ENCODE peak calls at places on chromosomes 12 and 14, in four cellular contexts. K, W, E and J are unnamed samples.

GRCh38 chr12:30286345-30286926 is 409.2 kb downstream of the IPO8 start:
- DNase-seq in E (no peak), K (no peak), W (no peak), J (no peak)

GRCh38 chr12:24361860-24362581 is 412.6 kb upstream of the SOX5 start:
- DNase-seq in W (no peak), K (no peak), E (no peak), J (no peak)

GRCh38 chr14:51442513-51443175 is 202.6 kb downstream of the TMX1 start:
- DNase-seq in E (no peak), W (peak), K (no peak), J (no peak)

GRCh38 chr14:88613552-88614010 is 50.7 kb downstream of the ZC3H14 start:
- DNase-seq in W (no peak), K (no peak), E (no peak), J (no peak)

GRCh38 chr12:129753596-129753995 is 150.2 kb downstream of the TMEM132D start:
- DNase-seq in K (no peak), E (no peak), W (no peak), J (no peak)

GRCh38 chr12:45988259-45988658 is 2.1 kb downstream of the SCAF11 start:
- DNase-seq in E (no peak), W (no peak), K (no peak), J (no peak)

GRCh38 chr12:12744556-12745305 is 27.6 kb downstream of the CDKN1B start:
- DNase-seq in K (no peak), E (no peak), W (no peak), J (no peak)

GRCh38 chr12:132886529-132887477 is 602 bp downstream of the CHFR start:
- DNase-seq in W (no peak), K (peak), E (peak), J (peak)

GRCh38 chr14:76775159-76775694 is 14.0 kb downstream of the VASH1 start:
- DNase-seq in W (no peak), E (no peak), K (no peak), J (no peak)

GRCh38 chr14:91947196-91948184 is at the start of gene FBLN5:
- DNase-seq in K (no peak), W (no peak), E (peak), J (peak)

GRCh38 chr14:53670701-53671100 is 285.9 kb downstream of the BMP4 start:
- DNase-seq in W (no peak), E (no peak), K (no peak), J (no peak)

GRCh38 chr12:116291218-116291617 is 13.7 kb upstream of the MED13L start:
- DNase-seq in W (no peak), K (no peak), E (no peak), J (no peak)

GRCh38 chr12:68638721-68639395 is 28.2 kb downstream of the RAP1B start:
- DNase-seq in W (no peak), K (no peak), E (no peak), J (no peak)

GRCh38 chr14:55317907-55318306 is 46.7 kb downstream of the FBXO34 start:
- DNase-seq in K (no peak), E (no peak), W (no peak), J (no peak)

GRCh38 chr14:21050597-21050996 is 7.0 kb upstream of the RNASE8 start:
- DNase-seq in W (no peak), E (no peak), K (no peak), J (no peak)

GRCh38 chr14:89540830-89541470 is 123.9 kb upstream of the FOXN3 start:
- DNase-seq in K (no peak), E (no peak), W (no peak), J (no peak)

GRCh38 chr12:55721601-55722213 is 1.5 kb downstream of the RDH5 start:
- DNase-seq in W (no peak), E (no peak), K (no peak), J (no peak)

GRCh38 chr12:11906284-11906935 is 164.3 kb upstream of the BCL2L14 start:
- DNase-seq in K (no peak), W (no peak), E (no peak), J (no peak)

GRCh38 chr12:94180558-94181296 is 32.4 kb downstream of the PLXNC1 start:
- DNase-seq in E (no peak), K (no peak), W (no peak), J (no peak)

GRCh38 chr14:61696753-61697318 is 1.5 kb downstream of the HIF1A start:
- DNase-seq in W (no peak), E (no peak), K (no peak), J (no peak)

GRCh38 chr12:132511516-132512196 is 21.7 kb downstream of the FBRSL1 start:
- DNase-seq in W (no peak), K (no peak), E (no peak), J (no peak)

GRCh38 chr14:100453930-100454329 is 130.8 kb downstream of the SLC25A47 start:
- DNase-seq in E (no peak), K (no peak), W (no peak), J (no peak)

GRCh38 chr14:33589334-33589733 is 361.5 kb downstream of the EGLN3 start:
- DNase-seq in K (no peak), W (no peak), E (no peak), J (no peak)

GRCh38 chr12:75705749-75706719 is 194.6 kb upstream of the KRR1 start:
- DNase-seq in W (no peak), K (no peak), E (no peak), J (peak)

GRCh38 chr12:88200029-88200428 is 57.9 kb downstream of the TMTC3 start:
- DNase-seq in E (no peak), W (no peak), K (no peak), J (no peak)

GRCh38 chr12:109461846-109462766 is 15.0 kb downstream of the KCTD10 start:
- DNase-seq in K (no peak), E (peak), W (no peak), J (no peak)

GRCh38 chr12:58917699-58918334 is 2.5 kb downstream of the LRIG3 start:
- DNase-seq in E (no peak), W (no peak), K (no peak), J (no peak)

GRCh38 chr12:123120452-123121166 is 30.3 kb downstream of the PITPNM2 start:
- DNase-seq in W (no peak), E (no peak), K (no peak), J (no peak)